ENCODE peak calls at places on chromosomes 11 and 22, in eight cellular contexts. One of them, this sample, is unnamed.

GRCh38 chr11:86678823-86679222 is 6.4 kb upstream of the ME3 start:
- DNase-seq in iris pigment epithelial cell: peak; percentile 90
- DNase-seq in non-pigmented ciliary epithelial cell: peak; percentile 78
- DNase-seq in erythroblast: no peak
- DNase-seq in stimulated activated effector memory CD8-positive, alpha-beta T cell treated with anti-CD3 and anti-CD28 coated beads, Interleukin-12 subunit alpha, Interleukin-12 subunit beta, amount 100 ng/mL, for 72 hours: no peak
- DNase-seq in stimulated activated naive CD8-positive, alpha-beta T cell treated with anti-CD3 and anti-CD28 coated beads, Interleukin-15, Interleukin-2, amounts not matched to agents 100 U/mL and 50 U/mL, for 24 hours: no peak
- DNase-seq in suprapubic skin: no peak
- DNase-seq in PC-3: no peak
- DNase-seq in this sample: peak; percentile 70

GRCh38 chr22:37259540-37260029 is 15.5 kb upstream of the RAC2 start:
- DNase-seq in erythroblast: peak; percentile 23
- DNase-seq in stimulated activated naive CD8-positive, alpha-beta T cell treated with anti-CD3 and anti-CD28 coated beads, Interleukin-15, Interleukin-2, amounts not matched to agents 100 U/mL and 50 U/mL, for 24 hours: no peak
- DNase-seq in non-pigmented ciliary epithelial cell: no peak
- DNase-seq in iris pigment epithelial cell: peak; percentile 65
- DNase-seq in suprapubic skin: no peak
- DNase-seq in PC-3: peak; percentile 63
- DNase-seq in stimulated activated effector memory CD8-positive, alpha-beta T cell treated with anti-CD3 and anti-CD28 coated beads, Interleukin-12 subunit alpha, Interleukin-12 subunit beta, amount 100 ng/mL, for 72 hours: no peak
- DNase-seq in this sample: peak; percentile 53

GRCh38 chr11:695606-696381 is at the start of gene TMEM80:
- DNase-seq in erythroblast: peak; percentile 97
- DNase-seq in suprapubic skin: peak; percentile 100
- DNase-seq in PC-3: peak; percentile 98
- DNase-seq in non-pigmented ciliary epithelial cell: peak; percentile 70
- DNase-seq in stimulated activated effector memory CD8-positive, alpha-beta T cell treated with anti-CD3 and anti-CD28 coated beads, Interleukin-12 subunit alpha, Interleukin-12 subunit beta, amount 100 ng/mL, for 72 hours: peak; percentile 97
- DNase-seq in iris pigment epithelial cell: peak; percentile 96
- DNase-seq in stimulated activated naive CD8-positive, alpha-beta T cell treated with anti-CD3 and anti-CD28 coated beads, Interleukin-15, Interleukin-2, amounts not matched to agents 100 U/mL and 50 U/mL, for 24 hours: peak; percentile 99
- DNase-seq in this sample: peak; percentile 96

GRCh38 chr11:45005106-45005505 is 54.4 kb upstream of the TP53I11 start:
- DNase-seq in PC-3: no peak
- DNase-seq in stimulated activated effector memory CD8-positive, alpha-beta T cell treated with anti-CD3 and anti-CD28 coated beads, Interleukin-12 subunit alpha, Interleukin-12 subunit beta, amount 100 ng/mL, for 72 hours: no peak
- DNase-seq in stimulated activated naive CD8-positive, alpha-beta T cell treated with anti-CD3 and anti-CD28 coated beads, Interleukin-15, Interleukin-2, amounts not matched to agents 100 U/mL and 50 U/mL, for 24 hours: no peak
- DNase-seq in iris pigment epithelial cell: no peak
- DNase-seq in non-pigmented ciliary epithelial cell: no peak
- DNase-seq in erythroblast: no peak
- DNase-seq in suprapubic skin: no peak
- DNase-seq in this sample: no peak

GRCh38 chr11:69641681-69642548 is 959 bp downstream of the CCND1 start:
- DNase-seq in suprapubic skin: no peak
- DNase-seq in non-pigmented ciliary epithelial cell: no peak
- DNase-seq in stimulated activated effector memory CD8-positive, alpha-beta T cell treated with anti-CD3 and anti-CD28 coated beads, Interleukin-12 subunit alpha, Interleukin-12 subunit beta, amount 100 ng/mL, for 72 hours: no peak
- DNase-seq in stimulated activated naive CD8-positive, alpha-beta T cell treated with anti-CD3 and anti-CD28 coated beads, Interleukin-15, Interleukin-2, amounts not matched to agents 100 U/mL and 50 U/mL, for 24 hours: peak; percentile 28
- DNase-seq in PC-3: peak; percentile 28
- DNase-seq in erythroblast: no peak
- DNase-seq in iris pigment epithelial cell: no peak
- DNase-seq in this sample: no peak

GRCh38 chr11:22922672-22923071 is 62.4 kb upstream of the CCDC179 start:
- DNase-seq in stimulated activated naive CD8-positive, alpha-beta T cell treated with anti-CD3 and anti-CD28 coated beads, Interleukin-15, Interleukin-2, amounts not matched to agents 100 U/mL and 50 U/mL, for 24 hours: no peak
- DNase-seq in erythroblast: no peak
- DNase-seq in non-pigmented ciliary epithelial cell: no peak
- DNase-seq in iris pigment epithelial cell: no peak
- DNase-seq in PC-3: no peak
- DNase-seq in suprapubic skin: no peak
- DNase-seq in stimulated activated effector memory CD8-positive, alpha-beta T cell treated with anti-CD3 and anti-CD28 coated beads, Interleukin-12 subunit alpha, Interleukin-12 subunit beta, amount 100 ng/mL, for 72 hours: no peak
- DNase-seq in this sample: no peak

GRCh38 chr22:26517429-26517828 is 5.2 kb upstream of the TFIP11 start:
- DNase-seq in stimulated activated effector memory CD8-positive, alpha-beta T cell treated with anti-CD3 and anti-CD28 coated beads, Interleukin-12 subunit alpha, Interleukin-12 subunit beta, amount 100 ng/mL, for 72 hours: no peak
- DNase-seq in non-pigmented ciliary epithelial cell: no peak
- DNase-seq in PC-3: no peak
- DNase-seq in erythroblast: no peak
- DNase-seq in suprapubic skin: no peak
- DNase-seq in stimulated activated naive CD8-positive, alpha-beta T cell treated with anti-CD3 and anti-CD28 coated beads, Interleukin-15, Interleukin-2, amounts not matched to agents 100 U/mL and 50 U/mL, for 24 hours: no peak
- DNase-seq in iris pigment epithelial cell: no peak
- DNase-seq in this sample: no peak

GRCh38 chr22:37519268-37520195 is at the start of gene CARD10:
- DNase-seq in iris pigment epithelial cell: no peak
- DNase-seq in non-pigmented ciliary epithelial cell: no peak
- DNase-seq in stimulated activated naive CD8-positive, alpha-beta T cell treated with anti-CD3 and anti-CD28 coated beads, Interleukin-15, Interleukin-2, amounts not matched to agents 100 U/mL and 50 U/mL, for 24 hours: no peak
- DNase-seq in PC-3: peak; percentile 51
- DNase-seq in stimulated activated effector memory CD8-positive, alpha-beta T cell treated with anti-CD3 and anti-CD28 coated beads, Interleukin-12 subunit alpha, Interleukin-12 subunit beta, amount 100 ng/mL, for 72 hours: no peak
- DNase-seq in suprapubic skin: no peak
- DNase-seq in erythroblast: no peak
- DNase-seq in this sample: no peak